ENCODE peak calls at places on chromosomes 13 and 19, in ten cellular contexts. M, U, O, J, L, Q, V, R, E and G are unnamed samples.

GRCh38 chr13:36341718-36342117 is 4.5 kb downstream of the SPART start:
- DNase-seq in M (no peak), U (peak), O (no peak), J (no peak), L (peak), Q (peak), V (no peak), R (no peak), E (no peak), G (no peak)

GRCh38 chr13:46926856-46927625 is 30.2 kb upstream of the HTR2A start:
- DNase-seq in M (no peak), U (peak), O (no peak), J (no peak), L (peak), Q (peak), V (no peak), R (no peak), E (no peak), G (no peak)

GRCh38 chr19:13849991-13850909 is 26.7 kb upstream of the NANOS3 start:
- DNase-seq in M (peak), U (peak), O (peak), J (peak), L (peak), Q (peak), V (peak), R (peak), E (peak), G (peak)

GRCh38 chr19:29420065-29420464 is 105.7 kb upstream of the VSTM2B start:
- DNase-seq in M (no peak), U (no peak), O (no peak), J (no peak), L (no peak), Q (no peak), V (no peak), R (no peak), E (no peak), G (no peak)

GRCh38 chr13:47933688-47934011 is 67.4 kb downstream of the SUCLA2 start:
- DNase-seq in M (no peak), U (peak), O (no peak), J (no peak), L (peak), Q (peak), V (no peak), R (no peak), E (peak), G (no peak)

GRCh38 chr13:94224670-94225069 is 254.8 kb downstream of the DCT start:
- DNase-seq in M (no peak), U (no peak), O (peak), J (no peak), L (no peak), Q (no peak), V (no peak), R (no peak), E (no peak), G (no peak)

GRCh38 chr19:48539503-48540096 is 12.4 kb upstream of the SULT2B1 start:
- DNase-seq in M (no peak), U (peak), O (no peak), J (no peak), L (peak), Q (peak), V (no peak), R (peak), E (peak), G (no peak)

GRCh38 chr13:25860265-25860664 is 191.6 kb downstream of the SHISA2 start:
- DNase-seq in M (no peak), U (no peak), O (no peak), J (no peak), L (no peak), Q (no peak), V (no peak), R (no peak), E (no peak), G (no peak)

GRCh38 chr13:50969691-50970090 is 60.1 kb downstream of the RNASEH2B start:
- DNase-seq in M (no peak), U (peak), O (peak), J (no peak), L (no peak), Q (peak), V (no peak), R (peak), E (peak), G (no peak)

GRCh38 chr13:108734676-108735075 is 105.3 kb downstream of the MYO16 start:
- DNase-seq in M (no peak), U (no peak), O (peak), J (no peak), L (no peak), Q (no peak), V (no peak), R (peak), E (no peak), G (no peak)

GRCh38 chr13:114043421-114044053 is 69.7 kb upstream of the C13orf46 start:
- DNase-seq in M (no peak), U (peak), O (no peak), J (peak), L (peak), Q (peak), V (no peak), R (peak), E (peak), G (peak)
- TF ChIP-seq CTCF in M (peak), U (peak), O (no peak), J (peak), L (peak), Q (peak), V (no peak), R (no peak), E (peak), G (peak)

DNA sequence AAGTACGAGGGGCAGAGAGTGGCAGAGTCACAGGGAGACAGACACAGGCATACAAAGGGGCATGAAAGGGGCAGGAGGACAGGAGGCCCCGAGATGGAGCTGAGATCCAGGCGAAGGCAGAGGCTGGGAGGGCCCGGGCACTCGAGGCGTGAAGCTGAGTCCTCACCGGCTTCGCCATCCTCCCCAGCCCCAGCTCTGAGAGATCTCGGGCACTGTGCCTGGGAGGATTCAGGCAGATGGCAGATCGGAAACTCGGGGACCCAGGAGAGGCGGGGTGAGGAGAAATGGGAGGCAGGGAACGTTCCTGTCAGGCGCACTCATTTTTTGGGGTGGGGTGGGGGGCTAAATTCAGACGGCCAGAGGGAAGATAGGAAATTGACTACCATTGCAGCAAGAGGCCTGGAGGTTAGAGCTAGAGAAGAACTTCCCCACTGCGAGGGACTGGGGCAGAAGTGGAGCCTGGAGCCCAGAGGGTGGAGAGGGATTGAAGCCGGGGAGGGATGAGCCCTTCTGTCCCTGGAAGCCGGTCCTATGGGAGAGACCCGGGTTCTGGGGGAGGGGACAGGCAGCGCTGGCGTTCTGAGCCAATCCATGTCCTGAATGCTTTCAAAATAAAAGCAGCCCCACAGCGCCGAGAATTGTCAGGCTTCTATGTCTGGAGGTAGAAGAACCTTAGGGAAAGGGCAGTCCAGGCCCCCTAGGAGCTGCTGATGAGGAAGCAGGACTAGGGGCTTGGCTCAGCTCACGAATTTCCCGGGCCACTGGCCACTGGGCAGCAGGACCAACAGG is 12.6 kb downstream of the LRRC4B start:
- DNase-seq in M (no peak), U (peak), O (peak), J (no peak), L (no peak), Q (no peak), V (peak), R (no peak), E (no peak), G (no peak)
- H3K4me3 ChIP-seq in M (peak), U (peak), O (peak), J (peak), L (peak), Q (peak), V (peak), R (peak), E (no peak), G (no peak)

GRCh38 chr19:56663931-56664500 is 7.5 kb downstream of the ZNF835 start:
- DNase-seq in M (no peak), U (no peak), O (no peak), J (no peak), L (no peak), Q (no peak), V (no peak), R (no peak), E (no peak), G (no peak)

GRCh38 chr19:56661248-56661647 is 10.3 kb downstream of the ZNF835 start:
- DNase-seq in M (no peak), U (no peak), O (no peak), J (no peak), L (no peak), Q (no peak), V (no peak), R (no peak), E (no peak), G (no peak)

GRCh38 chr19:56664511-56664910 is 7.0 kb downstream of the ZNF835 start:
- DNase-seq in M (no peak), U (no peak), O (no peak), J (no peak), L (no peak), Q (no peak), V (no peak), R (no peak), E (no peak), G (no peak)

GRCh38 chr19:56660381-56661105 is 11.0 kb downstream of the ZNF835 start:
- DNase-seq in M (no peak), U (no peak), O (no peak), J (no peak), L (peak), Q (no peak), V (peak), R (peak), E (no peak), G (no peak)
- TF ChIP-seq CTCF in M (no peak), U (no peak), O (no peak), J (no peak), L (peak), Q (no peak), V (peak), R (peak), E (no peak), G (no peak)

GRCh38 chr13:30191491-30192100 is 115.8 kb downstream of the KATNAL1 start:
- DNase-seq in M (no peak), U (no peak), O (no peak), J (no peak), L (peak), Q (peak), V (no peak), R (no peak), E (no peak), G (peak)
- H3K4me3 ChIP-seq in M (no peak), U (no peak), O (no peak), J (no peak), L (no peak), Q (no peak), V (no peak), R (no peak), E (no peak), G (no peak)

DNA sequence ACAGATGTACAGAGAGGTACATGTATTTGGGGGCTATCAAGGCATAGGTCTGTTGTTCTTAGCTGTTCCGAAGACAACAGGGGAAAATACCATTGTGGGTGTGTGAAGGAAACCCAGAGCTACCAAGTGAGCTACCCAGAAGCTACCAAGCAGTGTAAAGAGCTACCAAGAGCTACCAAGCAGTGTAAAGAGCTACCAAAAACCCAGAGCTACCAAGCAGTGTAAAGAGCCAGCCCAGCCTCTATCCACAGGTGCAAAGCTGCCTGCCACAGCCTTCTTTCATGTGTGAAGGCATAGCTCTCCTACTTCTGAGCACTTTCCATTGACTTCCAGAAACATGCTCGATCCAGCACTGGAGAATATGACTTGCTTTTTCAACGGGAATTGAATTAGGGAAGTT is 145.7 kb downstream of the AKAP11 start:
- DNase-seq in M (no peak), U (no peak), O (no peak), J (no peak), L (no peak), Q (no peak), V (no peak), R (no peak), E (no peak), G (no peak)
- TF ChIP-seq CTCF in M (no peak), U (no peak), O (no peak), J (no peak), L (no peak), Q (no peak), V (no peak), R (no peak), E (no peak), G (no peak)

DNA sequence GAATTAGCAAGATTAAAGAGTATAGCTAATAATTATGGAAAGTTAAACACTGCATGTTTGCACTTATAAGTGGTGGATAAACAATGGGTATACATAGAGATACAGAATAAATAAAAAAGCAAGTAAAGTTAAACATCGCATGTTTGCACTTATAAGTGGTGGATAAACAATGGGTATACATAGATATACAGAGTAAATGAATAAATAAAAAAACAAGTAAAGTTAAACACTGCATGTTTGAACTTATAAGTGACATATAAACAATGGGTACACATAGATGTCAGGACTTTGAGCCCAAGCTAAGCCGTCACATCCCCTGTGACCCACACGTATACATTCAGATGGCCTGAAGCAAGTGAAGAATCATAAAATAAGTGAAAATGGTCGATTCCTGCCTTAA is 1533.3 kb upstream of the SPRY2 start:
- DNase-seq in M (no peak), U (no peak), O (peak), J (no peak), L (no peak), Q (no peak), V (no peak), R (no peak), E (no peak), G (no peak)
- H3K4me3 ChIP-seq in M (no peak), U (no peak), O (no peak), J (no peak), L (no peak), Q (no peak), V (no peak), R (no peak), E (no peak), G (no peak)

DNA sequence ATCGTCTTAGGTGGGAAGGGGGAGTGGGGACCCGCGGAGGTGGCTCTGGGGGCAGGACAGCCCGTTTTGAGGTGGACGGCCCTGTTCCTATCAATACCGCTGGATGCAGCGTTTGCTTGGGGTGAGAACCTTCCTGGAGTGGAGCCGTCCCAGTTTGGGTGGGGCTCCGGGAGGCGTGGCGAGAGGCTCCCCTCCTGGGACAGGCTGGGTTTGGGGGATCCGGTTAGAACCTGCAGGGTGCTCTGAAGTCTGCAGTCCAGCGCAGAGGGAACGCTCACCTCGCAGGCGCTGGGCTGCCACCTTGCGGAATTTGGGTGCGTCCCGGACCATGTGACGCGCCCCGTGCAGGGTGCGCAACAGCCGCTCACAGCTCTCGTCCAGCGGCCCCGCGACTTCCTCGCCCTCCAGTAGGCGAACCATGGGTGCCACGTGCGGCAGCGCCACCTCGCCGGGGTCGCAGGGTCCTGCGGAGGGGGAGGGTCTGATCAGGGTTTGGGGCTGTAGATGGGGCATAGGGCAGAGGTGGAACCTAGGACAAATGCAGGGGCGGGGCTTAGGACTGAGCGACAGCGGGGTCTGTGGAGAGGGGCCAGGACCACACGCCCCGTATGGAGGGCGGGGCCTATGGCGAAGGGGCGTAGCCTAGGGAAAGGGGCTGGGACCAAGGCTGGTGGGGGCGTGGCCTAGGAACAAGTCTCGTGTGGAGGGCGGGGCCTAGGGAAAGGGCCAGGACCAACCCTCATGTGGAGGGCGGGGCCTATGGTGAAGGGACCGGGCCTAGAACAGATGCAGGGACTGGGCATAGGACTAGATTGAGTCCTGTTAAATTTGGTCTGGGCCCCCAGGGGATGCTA is 13.8 kb downstream of the SH2D3A start:
- DNase-seq in M (peak), U (peak), O (peak), J (peak), L (peak), Q (peak), V (peak), R (peak), E (peak), G (peak)
- TF ChIP-seq CTCF in M (peak), U (peak), O (peak), J (peak), L (peak), Q (no peak), V (peak), R (peak), E (peak), G (peak)